ENCODE peak calls at places on chromosomes 3 and 15, in six cellular contexts. F, L, X, N, V and S are unnamed samples.

GRCh38 chr15:26891448-26891881 is 24.6 kb downstream of the GABRA5 start:
- DNase-seq in F (peak), L (no peak), X (no peak), N (peak), V (peak), S (peak)

GRCh38 chr3:12303532-12303931 is 14.7 kb downstream of the PPARG start:
- DNase-seq in F (peak), L (no peak), X (no peak), N (no peak), V (no peak), S (peak)

GRCh38 chr15:58224068-58224467 is 85.9 kb downstream of the AQP9 start:
- DNase-seq in F (no peak), L (no peak), X (no peak), N (no peak), V (no peak), S (peak)

GRCh38 chr3:115790759-115791158 is 167.4 kb downstream of the GAP43 start:
- DNase-seq in F (peak), L (no peak), X (peak), N (no peak), V (no peak), S (peak)

GRCh38 chr3:11145888-11146287 is 8.4 kb upstream of the HRH1 start:
- DNase-seq in F (peak), L (no peak), X (no peak), N (no peak), V (no peak), S (peak)

GRCh38 chr3:95923496-95924210 is 890.7 kb upstream of the EPHA6 start:
- DNase-seq in F (peak), L (no peak), X (no peak), N (no peak), V (no peak), S (no peak)

GRCh38 chr3:150349314-150350097 is 58.6 kb upstream of the TSC22D2 start:
- DNase-seq in F (no peak), L (no peak), X (no peak), N (no peak), V (no peak), S (peak)

GRCh38 chr3:184802150-184802549 is 9.8 kb upstream of the VPS8 start:
- DNase-seq in F (no peak), L (no peak), X (no peak), N (no peak), V (no peak), S (no peak)

GRCh38 chr3:9467451-9467850 is 70.0 kb downstream of the SETD5 start:
- DNase-seq in F (no peak), L (no peak), X (no peak), N (no peak), V (no peak), S (no peak)

GRCh38 chr3:104547040-104547439 is 819.7 kb upstream of the ALCAM start:
- DNase-seq in F (no peak), L (no peak), X (no peak), N (no peak), V (no peak), S (no peak)

GRCh38 chr3:143974181-143974876 is 2.7 kb downstream of the DIPK2A start:
- DNase-seq in F (no peak), L (no peak), X (no peak), N (no peak), V (no peak), S (no peak)

GRCh38 chr3:94615275-94616065 is 552.6 kb downstream of the NSUN3 start:
- DNase-seq in F (no peak), L (no peak), X (no peak), N (no peak), V (no peak), S (no peak)

GRCh38 chr15:29942144-29942543 is 119.9 kb upstream of the TJP1 start:
- DNase-seq in F (no peak), L (no peak), X (no peak), N (no peak), V (peak), S (no peak)

GRCh38 chr3:64161481-64161952 is 63.7 kb downstream of the PRICKLE2 start:
- DNase-seq in F (no peak), L (no peak), X (no peak), N (peak), V (no peak), S (no peak)

GRCh38 chr3:13655074-13655913 is 106.4 kb downstream of the FBLN2 start:
- DNase-seq in F (peak), L (no peak), X (no peak), N (no peak), V (peak), S (peak)